ENCODE peak calls at places on chromosome 18, in ten cellular contexts. One of them, this sample, is unnamed.
A peak's percentile ranks its signal among the peaks of the same experiment; 100 is the strongest.

GRCh38 chr18:60413944-60414547 is 41.5 kb upstream of the MC4R start:
- DNase-seq in mammary epithelial cell: peak; percentile 1
- DNase-seq in ascending aorta: no peak
- DNase-seq in spleen: no peak
- DNase-seq in heart right ventricle: no peak
- DNase-seq in cardiac muscle cell: peak; percentile 15
- DNase-seq in aorta: no peak
- DNase-seq in psoas muscle: no peak
- DNase-seq in stomach: no peak
- DNase-seq in upper lobe of right lung: no peak
- DNase-seq in this sample: no peak

GRCh38 chr18:46488472-46489213 is 168.4 kb downstream of the LOXHD1 start:
- DNase-seq in stomach: no peak
- DNase-seq in psoas muscle: no peak
- DNase-seq in cardiac muscle cell: no peak
- DNase-seq in mammary epithelial cell: no peak
- DNase-seq in spleen: no peak
- DNase-seq in aorta: no peak
- DNase-seq in upper lobe of right lung: no peak
- DNase-seq in ascending aorta: no peak
- DNase-seq in heart right ventricle: no peak
- DNase-seq in this sample: no peak

GRCh38 chr18:73683618-73684238 is 463.9 kb downstream of the FBXO15 start:
- DNase-seq in ascending aorta: no peak
- DNase-seq in psoas muscle: no peak
- DNase-seq in upper lobe of right lung: no peak
- DNase-seq in heart right ventricle: no peak
- DNase-seq in cardiac muscle cell: no peak
- DNase-seq in mammary epithelial cell: peak; percentile 57
- DNase-seq in spleen: no peak
- DNase-seq in stomach: no peak
- DNase-seq in aorta: no peak
- DNase-seq in this sample: no peak

GRCh38 chr18:68418881-68419280 is 296.0 kb downstream of the TMX3 start:
- DNase-seq in aorta: no peak
- DNase-seq in upper lobe of right lung: no peak
- DNase-seq in ascending aorta: no peak
- DNase-seq in spleen: no peak
- DNase-seq in stomach: no peak
- DNase-seq in cardiac muscle cell: peak; percentile 5
- DNase-seq in psoas muscle: no peak
- DNase-seq in mammary epithelial cell: peak; percentile 49
- DNase-seq in heart right ventricle: no peak
- DNase-seq in this sample: no peak

GRCh38 chr18:56285387-56286055 is 352.9 kb downstream of the TXNL1 start:
- DNase-seq in mammary epithelial cell: no peak
- DNase-seq in psoas muscle: no peak
- DNase-seq in aorta: no peak
- DNase-seq in stomach: no peak
- DNase-seq in heart right ventricle: no peak
- DNase-seq in spleen: no peak
- DNase-seq in cardiac muscle cell: no peak
- DNase-seq in ascending aorta: no peak
- DNase-seq in upper lobe of right lung: no peak
- DNase-seq in this sample: no peak

GRCh38 chr18:43875496-43875895 is 598.2 kb upstream of the SYT4 start:
- DNase-seq in cardiac muscle cell: no peak
- DNase-seq in aorta: no peak
- DNase-seq in ascending aorta: no peak
- DNase-seq in stomach: no peak
- DNase-seq in heart right ventricle: no peak
- DNase-seq in upper lobe of right lung: no peak
- DNase-seq in psoas muscle: no peak
- DNase-seq in mammary epithelial cell: no peak
- DNase-seq in spleen: no peak
- DNase-seq in this sample: no peak

GRCh38 chr18:36314098-36314497 is 16.6 kb downstream of the FHOD3 start:
- DNase-seq in upper lobe of right lung: no peak
- DNase-seq in ascending aorta: no peak
- DNase-seq in heart right ventricle: no peak
- DNase-seq in spleen: no peak
- DNase-seq in aorta: no peak
- DNase-seq in cardiac muscle cell: no peak
- DNase-seq in mammary epithelial cell: no peak
- DNase-seq in stomach: no peak
- DNase-seq in psoas muscle: peak; percentile 79
- DNase-seq in this sample: no peak

GRCh38 chr18:49668583-49669290 is 106.9 kb downstream of the LIPG start:
- DNase-seq in spleen: no peak
- DNase-seq in ascending aorta: no peak
- DNase-seq in heart right ventricle: peak; percentile 56
- DNase-seq in psoas muscle: no peak
- DNase-seq in aorta: no peak
- DNase-seq in stomach: no peak
- DNase-seq in mammary epithelial cell: no peak
- DNase-seq in upper lobe of right lung: no peak
- DNase-seq in cardiac muscle cell: peak; percentile 14
- DNase-seq in this sample: no peak

GRCh38 chr18:39841133-39842041 is 2113.6 kb upstream of the PIK3C3 start:
- DNase-seq in mammary epithelial cell: peak; percentile 63
- DNase-seq in upper lobe of right lung: peak; percentile 68
- DNase-seq in heart right ventricle: peak; percentile 20
- DNase-seq in stomach: peak; percentile 27
- DNase-seq in ascending aorta: no peak
- DNase-seq in spleen: peak; percentile 76
- DNase-seq in aorta: no peak
- DNase-seq in psoas muscle: peak; percentile 39
- DNase-seq in cardiac muscle cell: peak; percentile 64
- DNase-seq in this sample: peak; percentile 70

DNA sequence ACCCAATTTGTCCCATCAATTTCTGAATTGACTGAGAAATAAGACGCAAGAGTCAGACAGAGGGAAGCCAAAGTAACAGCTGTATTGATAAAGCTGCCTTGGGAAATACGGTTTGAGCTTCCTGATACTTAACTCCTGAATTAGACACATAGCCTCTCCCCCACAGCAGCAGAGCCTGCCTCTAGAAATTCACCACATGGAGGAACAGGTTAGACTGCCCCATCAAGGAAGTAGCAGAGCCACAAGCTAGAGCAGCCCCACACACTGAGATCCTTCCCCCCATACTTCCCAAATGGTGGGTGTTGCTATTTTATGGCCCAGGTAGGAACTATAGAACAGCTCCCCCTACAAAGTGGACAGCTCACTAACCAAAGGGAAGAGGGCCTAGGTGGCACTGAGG is 220.0 kb downstream of the SMAD2 start:
- DNase-seq in spleen: no peak
- DNase-seq in cardiac muscle cell: no peak
- DNase-seq in mammary epithelial cell: no peak
- DNase-seq in heart right ventricle: no peak
- DNase-seq in upper lobe of right lung: no peak
- DNase-seq in psoas muscle: no peak
- DNase-seq in aorta: no peak
- DNase-seq in stomach: no peak
- DNase-seq in ascending aorta: no peak
- DNase-seq in this sample: no peak
- H3K27me3 ChIP-seq in spleen: no peaks in the 10 kb centered on the region
- H3K27me3 ChIP-seq in cardiac muscle cell: no peaks in the 10 kb centered on the region
- H3K27me3 ChIP-seq in mammary epithelial cell: no peaks in the 10 kb centered on the region
- H3K27me3 ChIP-seq in heart right ventricle: peaks cover 12% of the 10 kb centered on the region
- H3K27me3 ChIP-seq in upper lobe of right lung: no peaks in the 10 kb centered on the region
- H3K27me3 ChIP-seq in psoas muscle: peaks cover 11% of the 10 kb centered on the region
- H3K27me3 ChIP-seq in aorta: no peaks in the 10 kb centered on the region
- H3K27me3 ChIP-seq in stomach: no peaks in the 10 kb centered on the region
- H3K27me3 ChIP-seq in ascending aorta: no peaks in the 10 kb centered on the region
- H3K27me3 ChIP-seq in this sample: no peaks in the 10 kb centered on the region

GRCh38 chr18:77249583-77250500 is at the start of gene GALR1:
- DNase-seq in ascending aorta: no peak
- DNase-seq in stomach: no peak
- DNase-seq in aorta: no peak
- DNase-seq in psoas muscle: no peak
- DNase-seq in cardiac muscle cell: peak; percentile 22
- DNase-seq in upper lobe of right lung: no peak
- DNase-seq in spleen: no peak
- DNase-seq in heart right ventricle: no peak
- DNase-seq in mammary epithelial cell: peak; percentile 8
- DNase-seq in this sample: no peak

GRCh38 chr18:77250501-77250925 is 865 bp downstream of the GALR1 start:
- DNase-seq in aorta: no peak
- DNase-seq in stomach: no peak
- DNase-seq in cardiac muscle cell: no peak
- DNase-seq in upper lobe of right lung: no peak
- DNase-seq in heart right ventricle: no peak
- DNase-seq in psoas muscle: no peak
- DNase-seq in mammary epithelial cell: no peak
- DNase-seq in ascending aorta: no peak
- DNase-seq in spleen: no peak
- DNase-seq in this sample: no peak

GRCh38 chr18:77251730-77252050 is 2.0 kb downstream of the GALR1 start:
- DNase-seq in aorta: no peak
- DNase-seq in cardiac muscle cell: no peak
- DNase-seq in heart right ventricle: no peak
- DNase-seq in mammary epithelial cell: no peak
- DNase-seq in spleen: no peak
- DNase-seq in ascending aorta: no peak
- DNase-seq in upper lobe of right lung: no peak
- DNase-seq in psoas muscle: no peak
- DNase-seq in stomach: no peak
- DNase-seq in this sample: no peak

GRCh38 chr18:77248873-77249582 is 620 bp upstream of the GALR1 start:
- DNase-seq in ascending aorta: no peak
- DNase-seq in aorta: no peak
- DNase-seq in psoas muscle: no peak
- DNase-seq in stomach: no peak
- DNase-seq in mammary epithelial cell: no peak
- DNase-seq in heart right ventricle: no peak
- DNase-seq in upper lobe of right lung: no peak
- DNase-seq in spleen: no peak
- DNase-seq in cardiac muscle cell: no peak
- DNase-seq in this sample: no peak

GRCh38 chr18:77250926-77251729 is 1.5 kb downstream of the GALR1 start:
- DNase-seq in upper lobe of right lung: no peak
- DNase-seq in spleen: no peak
- DNase-seq in cardiac muscle cell: no peak
- DNase-seq in ascending aorta: no peak
- DNase-seq in psoas muscle: no peak
- DNase-seq in stomach: no peak
- DNase-seq in heart right ventricle: no peak
- DNase-seq in aorta: no peak
- DNase-seq in mammary epithelial cell: no peak
- DNase-seq in this sample: no peak
- H3K27me3 ChIP-seq in upper lobe of right lung: peaks cover 62% of the 10 kb centered on the region
- H3K27me3 ChIP-seq in spleen: peaks cover 7% of the 10 kb centered on the region
- H3K27me3 ChIP-seq in cardiac muscle cell: peaks cover 92% of the 10 kb centered on the region
- H3K27me3 ChIP-seq in ascending aorta: peaks cover 9% of the 10 kb centered on the region
- H3K27me3 ChIP-seq in psoas muscle: peaks cover 75% of the 10 kb centered on the region
- H3K27me3 ChIP-seq in stomach: peaks cover 13% of the 10 kb centered on the region
- H3K27me3 ChIP-seq in heart right ventricle: peaks cover 54% of the 10 kb centered on the region
- H3K27me3 ChIP-seq in aorta: no peaks in the 10 kb centered on the region
- H3K27me3 ChIP-seq in mammary epithelial cell: peaks cover 40% of the 10 kb centered on the region
- H3K27me3 ChIP-seq in this sample: peaks cover 21% of the 10 kb centered on the region

GRCh38 chr18:59249186-59249774 is 24.0 kb downstream of the RAX start:
- DNase-seq in psoas muscle: no peak
- DNase-seq in ascending aorta: no peak
- DNase-seq in cardiac muscle cell: peak; percentile 76
- DNase-seq in spleen: no peak
- DNase-seq in heart right ventricle: no peak
- DNase-seq in aorta: no peak
- DNase-seq in stomach: no peak
- DNase-seq in mammary epithelial cell: peak; percentile 52
- DNase-seq in upper lobe of right lung: no peak
- DNase-seq in this sample: no peak

DNA sequence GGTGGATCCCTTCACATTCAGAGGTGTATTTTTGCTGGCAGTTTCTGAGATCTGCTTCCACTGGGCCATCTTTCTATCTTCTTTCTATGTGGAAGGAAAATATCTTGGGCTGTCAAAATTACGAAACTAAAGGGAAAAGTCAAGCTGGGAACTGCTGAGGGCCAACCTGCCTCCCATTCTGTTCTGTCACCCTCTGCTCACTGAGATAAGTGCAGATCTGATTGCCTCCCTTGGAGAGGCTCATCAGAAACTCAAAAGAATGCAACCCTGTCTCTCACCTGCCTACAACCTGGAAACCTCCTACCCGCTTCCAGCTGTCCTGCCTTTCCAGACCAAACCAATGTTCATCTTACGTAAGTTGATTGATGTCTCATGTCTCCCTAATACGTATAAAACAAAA is 26.5 kb downstream of the RAX start:
- DNase-seq in upper lobe of right lung: no peak
- DNase-seq in ascending aorta: no peak
- DNase-seq in stomach: no peak
- DNase-seq in heart right ventricle: no peak
- DNase-seq in cardiac muscle cell: no peak
- DNase-seq in spleen: no peak
- DNase-seq in aorta: no peak
- DNase-seq in mammary epithelial cell: no peak
- DNase-seq in psoas muscle: no peak
- DNase-seq in this sample: no peak
- H3K27me3 ChIP-seq in upper lobe of right lung: peaks cover 19% of the 10 kb centered on the region
- H3K27me3 ChIP-seq in ascending aorta: no peaks in the 10 kb centered on the region
- H3K27me3 ChIP-seq in stomach: no peaks in the 10 kb centered on the region
- H3K27me3 ChIP-seq in heart right ventricle: peaks cover 46% of the 10 kb centered on the region
- H3K27me3 ChIP-seq in cardiac muscle cell: peaks cover 29% of the 10 kb centered on the region
- H3K27me3 ChIP-seq in spleen: no peaks in the 10 kb centered on the region
- H3K27me3 ChIP-seq in aorta: no peaks in the 10 kb centered on the region
- H3K27me3 ChIP-seq in mammary epithelial cell: peaks cover 3% of the 10 kb centered on the region
- H3K27me3 ChIP-seq in psoas muscle: peaks cover 24% of the 10 kb centered on the region
- H3K27me3 ChIP-seq in this sample: no peaks in the 10 kb centered on the region

GRCh38 chr18:57352271-57352701 is at the start of gene ST8SIA3:
- DNase-seq in cardiac muscle cell: peak; percentile 26
- DNase-seq in ascending aorta: no peak
- DNase-seq in stomach: no peak
- DNase-seq in aorta: no peak
- DNase-seq in mammary epithelial cell: no peak
- DNase-seq in heart right ventricle: no peak
- DNase-seq in psoas muscle: no peak
- DNase-seq in upper lobe of right lung: no peak
- DNase-seq in spleen: no peak
- DNase-seq in this sample: no peak

GRCh38 chr18:57352761-57353136 is 392 bp downstream of the ST8SIA3 start:
- DNase-seq in ascending aorta: no peak
- DNase-seq in cardiac muscle cell: peak; percentile 10
- DNase-seq in stomach: no peak
- DNase-seq in psoas muscle: no peak
- DNase-seq in upper lobe of right lung: no peak
- DNase-seq in aorta: no peak
- DNase-seq in spleen: no peak
- DNase-seq in mammary epithelial cell: no peak
- DNase-seq in heart right ventricle: no peak
- DNase-seq in this sample: no peak

GRCh38 chr18:57347784-57348183 is 4.6 kb upstream of the ST8SIA3 start:
- DNase-seq in mammary epithelial cell: no peak
- DNase-seq in aorta: no peak
- DNase-seq in psoas muscle: no peak
- DNase-seq in stomach: no peak
- DNase-seq in spleen: no peak
- DNase-seq in cardiac muscle cell: no peak
- DNase-seq in heart right ventricle: no peak
- DNase-seq in upper lobe of right lung: no peak
- DNase-seq in ascending aorta: no peak
- DNase-seq in this sample: no peak

GRCh38 chr18:57353940-57354461 is 1.6 kb downstream of the ST8SIA3 start:
- DNase-seq in aorta: no peak
- DNase-seq in stomach: no peak
- DNase-seq in cardiac muscle cell: peak; percentile 90
- DNase-seq in upper lobe of right lung: no peak
- DNase-seq in psoas muscle: peak; percentile 56
- DNase-seq in heart right ventricle: peak; percentile 40
- DNase-seq in spleen: no peak
- DNase-seq in ascending aorta: no peak
- DNase-seq in mammary epithelial cell: peak; percentile 13
- DNase-seq in this sample: no peak

GRCh38 chr18:57353137-57353939 is 981 bp downstream of the ST8SIA3 start:
- DNase-seq in cardiac muscle cell: peak; percentile 73
- DNase-seq in upper lobe of right lung: no peak
- DNase-seq in stomach: no peak
- DNase-seq in mammary epithelial cell: no peak
- DNase-seq in spleen: no peak
- DNase-seq in aorta: no peak
- DNase-seq in psoas muscle: no peak
- DNase-seq in ascending aorta: no peak
- DNase-seq in heart right ventricle: no peak
- DNase-seq in this sample: no peak
- H3K27me3 ChIP-seq in cardiac muscle cell: peaks cover 55% of the 10 kb centered on the region
- H3K27me3 ChIP-seq in upper lobe of right lung: peaks cover 64% of the 10 kb centered on the region
- H3K27me3 ChIP-seq in stomach: peaks cover 16% of the 10 kb centered on the region
- H3K27me3 ChIP-seq in mammary epithelial cell: peaks cover 26% of the 10 kb centered on the region
- H3K27me3 ChIP-seq in spleen: peaks cover 4% of the 10 kb centered on the region
- H3K27me3 ChIP-seq in aorta: no peaks in the 10 kb centered on the region
- H3K27me3 ChIP-seq in psoas muscle: peaks cover 63% of the 10 kb centered on the region
- H3K27me3 ChIP-seq in ascending aorta: peaks cover 12% of the 10 kb centered on the region
- H3K27me3 ChIP-seq in heart right ventricle: peaks cover 89% of the 10 kb centered on the region
- H3K27me3 ChIP-seq in this sample: no peaks in the 10 kb centered on the region

This sample was measured in Peyer's patch.